ENCODE peak calls at places on chromosomes 16 and 17, in eight cellular contexts. One of them, this sample, is unnamed.

GRCh38 chr17:28225271-28225670 is 93.7 kb upstream of the TMEM97 start:
- DNase-seq in stimulated activated CD4-positive, alpha-beta T cell treated with anti-CD3 and anti-CD28 coated beads, Interleukin-1b, Interleukin-23, amount 100 ng/mL, for 24 hours: no peak
- DNase-seq in C1 segment of cervical spinal cord: no peak
- DNase-seq in stimulated activated CD8-positive, alpha-beta memory T cell treated with anti-CD3 and anti-CD28 coated beads, Interleukin-15, amount 100 ng/mL, for 24 hours: no peak
- DNase-seq in HAP-1: no peak
- DNase-seq in cardiac fibroblast: no peak
- DNase-seq in Peyer's patch: no peak
- DNase-seq in NCI-H510A: no peak
- DNase-seq in this sample: no peak

GRCh38 chr16:67782567-67783352 is 23.6 kb downstream of the RANBP10 start:
- DNase-seq in stimulated activated CD4-positive, alpha-beta T cell treated with anti-CD3 and anti-CD28 coated beads, Interleukin-1b, Interleukin-23, amount 100 ng/mL, for 24 hours: no peak
- DNase-seq in C1 segment of cervical spinal cord: no peak
- DNase-seq in stimulated activated CD8-positive, alpha-beta memory T cell treated with anti-CD3 and anti-CD28 coated beads, Interleukin-15, amount 100 ng/mL, for 24 hours: no peak
- DNase-seq in HAP-1: no peak
- DNase-seq in cardiac fibroblast: no peak
- DNase-seq in Peyer's patch: no peak
- DNase-seq in NCI-H510A: no peak
- DNase-seq in this sample: no peak

GRCh38 chr17:60095381-60095780 is 16.7 kb upstream of the HEATR6 start:
- DNase-seq in stimulated activated CD4-positive, alpha-beta T cell treated with anti-CD3 and anti-CD28 coated beads, Interleukin-1b, Interleukin-23, amount 100 ng/mL, for 24 hours: no peak
- DNase-seq in C1 segment of cervical spinal cord: no peak
- DNase-seq in stimulated activated CD8-positive, alpha-beta memory T cell treated with anti-CD3 and anti-CD28 coated beads, Interleukin-15, amount 100 ng/mL, for 24 hours: no peak
- DNase-seq in HAP-1: no peak
- DNase-seq in cardiac fibroblast: no peak
- DNase-seq in Peyer's patch: no peak
- DNase-seq in NCI-H510A: no peak
- DNase-seq in this sample: no peak

GRCh38 chr17:28347261-28347891 is 10.0 kb downstream of the POLDIP2 start:
- DNase-seq in stimulated activated CD4-positive, alpha-beta T cell treated with anti-CD3 and anti-CD28 coated beads, Interleukin-1b, Interleukin-23, amount 100 ng/mL, for 24 hours: no peak
- DNase-seq in C1 segment of cervical spinal cord: no peak
- DNase-seq in stimulated activated CD8-positive, alpha-beta memory T cell treated with anti-CD3 and anti-CD28 coated beads, Interleukin-15, amount 100 ng/mL, for 24 hours: no peak
- DNase-seq in HAP-1: no peak
- DNase-seq in cardiac fibroblast: peak
- DNase-seq in Peyer's patch: no peak
- DNase-seq in NCI-H510A: no peak
- DNase-seq in this sample: peak

GRCh38 chr17:57689254-57689653 is 55.8 kb downstream of the CCDC182 start:
- DNase-seq in stimulated activated CD4-positive, alpha-beta T cell treated with anti-CD3 and anti-CD28 coated beads, Interleukin-1b, Interleukin-23, amount 100 ng/mL, for 24 hours: no peak
- DNase-seq in C1 segment of cervical spinal cord: no peak
- DNase-seq in stimulated activated CD8-positive, alpha-beta memory T cell treated with anti-CD3 and anti-CD28 coated beads, Interleukin-15, amount 100 ng/mL, for 24 hours: no peak
- DNase-seq in HAP-1: no peak
- DNase-seq in cardiac fibroblast: no peak
- DNase-seq in Peyer's patch: no peak
- DNase-seq in NCI-H510A: no peak
- DNase-seq in this sample: no peak

GRCh38 chr16:286491-287297 is 3.7 kb downstream of the PDIA2 start:
- DNase-seq in stimulated activated CD4-positive, alpha-beta T cell treated with anti-CD3 and anti-CD28 coated beads, Interleukin-1b, Interleukin-23, amount 100 ng/mL, for 24 hours: no peak
- DNase-seq in C1 segment of cervical spinal cord: no peak
- DNase-seq in stimulated activated CD8-positive, alpha-beta memory T cell treated with anti-CD3 and anti-CD28 coated beads, Interleukin-15, amount 100 ng/mL, for 24 hours: no peak
- DNase-seq in HAP-1: no peak
- DNase-seq in cardiac fibroblast: no peak
- DNase-seq in Peyer's patch: no peak
- DNase-seq in NCI-H510A: no peak
- DNase-seq in this sample: no peak

GRCh38 chr17:48484256-48484655 is 46.6 kb downstream of the HOXB1 start:
- DNase-seq in stimulated activated CD4-positive, alpha-beta T cell treated with anti-CD3 and anti-CD28 coated beads, Interleukin-1b, Interleukin-23, amount 100 ng/mL, for 24 hours: no peak
- DNase-seq in C1 segment of cervical spinal cord: no peak
- DNase-seq in stimulated activated CD8-positive, alpha-beta memory T cell treated with anti-CD3 and anti-CD28 coated beads, Interleukin-15, amount 100 ng/mL, for 24 hours: no peak
- DNase-seq in HAP-1: no peak
- DNase-seq in cardiac fibroblast: peak
- DNase-seq in Peyer's patch: no peak
- DNase-seq in NCI-H510A: no peak
- DNase-seq in this sample: no peak

GRCh38 chr17:66549731-66550207 is 247.4 kb downstream of the PRKCA start:
- DNase-seq in stimulated activated CD4-positive, alpha-beta T cell treated with anti-CD3 and anti-CD28 coated beads, Interleukin-1b, Interleukin-23, amount 100 ng/mL, for 24 hours: no peak
- DNase-seq in C1 segment of cervical spinal cord: no peak
- DNase-seq in stimulated activated CD8-positive, alpha-beta memory T cell treated with anti-CD3 and anti-CD28 coated beads, Interleukin-15, amount 100 ng/mL, for 24 hours: no peak
- DNase-seq in HAP-1: no peak
- DNase-seq in cardiac fibroblast: peak
- DNase-seq in Peyer's patch: no peak
- DNase-seq in NCI-H510A: no peak
- DNase-seq in this sample: no peak

GRCh38 chr17:57956311-57957119 is 1.3 kb upstream of the CUEDC1 start:
- DNase-seq in stimulated activated CD4-positive, alpha-beta T cell treated with anti-CD3 and anti-CD28 coated beads, Interleukin-1b, Interleukin-23, amount 100 ng/mL, for 24 hours: no peak
- DNase-seq in C1 segment of cervical spinal cord: no peak
- DNase-seq in stimulated activated CD8-positive, alpha-beta memory T cell treated with anti-CD3 and anti-CD28 coated beads, Interleukin-15, amount 100 ng/mL, for 24 hours: no peak
- DNase-seq in HAP-1: peak
- DNase-seq in cardiac fibroblast: no peak
- DNase-seq in Peyer's patch: peak
- DNase-seq in NCI-H510A: no peak
- DNase-seq in this sample: peak

GRCh38 chr17:64599187-64599676 is 62.9 kb downstream of the SMURF2 start:
- DNase-seq in stimulated activated CD4-positive, alpha-beta T cell treated with anti-CD3 and anti-CD28 coated beads, Interleukin-1b, Interleukin-23, amount 100 ng/mL, for 24 hours: peak
- DNase-seq in C1 segment of cervical spinal cord: no peak
- DNase-seq in stimulated activated CD8-positive, alpha-beta memory T cell treated with anti-CD3 and anti-CD28 coated beads, Interleukin-15, amount 100 ng/mL, for 24 hours: peak
- DNase-seq in HAP-1: no peak
- DNase-seq in cardiac fibroblast: no peak
- DNase-seq in Peyer's patch: peak
- DNase-seq in NCI-H510A: no peak
- DNase-seq in this sample: no peak

GRCh38 chr16:56950881-56951771 is 10.6 kb upstream of the CETP start:
- DNase-seq in stimulated activated CD4-positive, alpha-beta T cell treated with anti-CD3 and anti-CD28 coated beads, Interleukin-1b, Interleukin-23, amount 100 ng/mL, for 24 hours: peak
- DNase-seq in C1 segment of cervical spinal cord: peak
- DNase-seq in stimulated activated CD8-positive, alpha-beta memory T cell treated with anti-CD3 and anti-CD28 coated beads, Interleukin-15, amount 100 ng/mL, for 24 hours: no peak
- DNase-seq in HAP-1: peak
- DNase-seq in cardiac fibroblast: peak
- DNase-seq in Peyer's patch: peak
- DNase-seq in NCI-H510A: peak
- DNase-seq in this sample: peak

GRCh38 chr16:77273815-77274214 is 74.6 kb downstream of the SYCE1L start:
- DNase-seq in stimulated activated CD4-positive, alpha-beta T cell treated with anti-CD3 and anti-CD28 coated beads, Interleukin-1b, Interleukin-23, amount 100 ng/mL, for 24 hours: no peak
- DNase-seq in C1 segment of cervical spinal cord: no peak
- DNase-seq in stimulated activated CD8-positive, alpha-beta memory T cell treated with anti-CD3 and anti-CD28 coated beads, Interleukin-15, amount 100 ng/mL, for 24 hours: no peak
- DNase-seq in HAP-1: no peak
- DNase-seq in cardiac fibroblast: no peak
- DNase-seq in Peyer's patch: no peak
- DNase-seq in NCI-H510A: no peak
- DNase-seq in this sample: no peak

GRCh38 chr16:85583491-85584181 is 29.5 kb upstream of the GSE1 start:
- DNase-seq in stimulated activated CD4-positive, alpha-beta T cell treated with anti-CD3 and anti-CD28 coated beads, Interleukin-1b, Interleukin-23, amount 100 ng/mL, for 24 hours: no peak
- DNase-seq in C1 segment of cervical spinal cord: no peak
- DNase-seq in stimulated activated CD8-positive, alpha-beta memory T cell treated with anti-CD3 and anti-CD28 coated beads, Interleukin-15, amount 100 ng/mL, for 24 hours: no peak
- DNase-seq in HAP-1: peak
- DNase-seq in cardiac fibroblast: peak
- DNase-seq in Peyer's patch: no peak
- DNase-seq in NCI-H510A: no peak
- DNase-seq in this sample: no peak

GRCh38 chr17:7636192-7636591 is 6.3 kb downstream of the SHBG start:
- DNase-seq in stimulated activated CD4-positive, alpha-beta T cell treated with anti-CD3 and anti-CD28 coated beads, Interleukin-1b, Interleukin-23, amount 100 ng/mL, for 24 hours: no peak
- DNase-seq in C1 segment of cervical spinal cord: no peak
- DNase-seq in stimulated activated CD8-positive, alpha-beta memory T cell treated with anti-CD3 and anti-CD28 coated beads, Interleukin-15, amount 100 ng/mL, for 24 hours: no peak
- DNase-seq in HAP-1: no peak
- DNase-seq in cardiac fibroblast: no peak
- DNase-seq in Peyer's patch: no peak
- DNase-seq in NCI-H510A: no peak
- DNase-seq in this sample: no peak

GRCh38 chr17:44069974-44070454 is 521 bp upstream of the G6PC3 start:
- DNase-seq in stimulated activated CD4-positive, alpha-beta T cell treated with anti-CD3 and anti-CD28 coated beads, Interleukin-1b, Interleukin-23, amount 100 ng/mL, for 24 hours: no peak
- DNase-seq in C1 segment of cervical spinal cord: no peak
- DNase-seq in stimulated activated CD8-positive, alpha-beta memory T cell treated with anti-CD3 and anti-CD28 coated beads, Interleukin-15, amount 100 ng/mL, for 24 hours: no peak
- DNase-seq in HAP-1: peak
- DNase-seq in cardiac fibroblast: peak
- DNase-seq in Peyer's patch: no peak
- DNase-seq in NCI-H510A: no peak
- DNase-seq in this sample: no peak

GRCh38 chr17:82021728-82022309 is 859 bp downstream of the CENPX start:
- DNase-seq in stimulated activated CD4-positive, alpha-beta T cell treated with anti-CD3 and anti-CD28 coated beads, Interleukin-1b, Interleukin-23, amount 100 ng/mL, for 24 hours: no peak
- DNase-seq in C1 segment of cervical spinal cord: no peak
- DNase-seq in stimulated activated CD8-positive, alpha-beta memory T cell treated with anti-CD3 and anti-CD28 coated beads, Interleukin-15, amount 100 ng/mL, for 24 hours: no peak
- DNase-seq in HAP-1: no peak
- DNase-seq in cardiac fibroblast: no peak
- DNase-seq in Peyer's patch: no peak
- DNase-seq in NCI-H510A: no peak
- DNase-seq in this sample: no peak

GRCh38 chr17:80708497-80708896 is 163.9 kb downstream of the RPTOR start:
- DNase-seq in stimulated activated CD4-positive, alpha-beta T cell treated with anti-CD3 and anti-CD28 coated beads, Interleukin-1b, Interleukin-23, amount 100 ng/mL, for 24 hours: no peak
- DNase-seq in C1 segment of cervical spinal cord: no peak
- DNase-seq in stimulated activated CD8-positive, alpha-beta memory T cell treated with anti-CD3 and anti-CD28 coated beads, Interleukin-15, amount 100 ng/mL, for 24 hours: no peak
- DNase-seq in HAP-1: no peak
- DNase-seq in cardiac fibroblast: no peak
- DNase-seq in Peyer's patch: no peak
- DNase-seq in NCI-H510A: no peak
- DNase-seq in this sample: no peak

GRCh38 chr16:71440669-71441347 is 1.0 kb downstream of the TLE7 start:
- DNase-seq in stimulated activated CD4-positive, alpha-beta T cell treated with anti-CD3 and anti-CD28 coated beads, Interleukin-1b, Interleukin-23, amount 100 ng/mL, for 24 hours: no peak
- DNase-seq in C1 segment of cervical spinal cord: no peak
- DNase-seq in stimulated activated CD8-positive, alpha-beta memory T cell treated with anti-CD3 and anti-CD28 coated beads, Interleukin-15, amount 100 ng/mL, for 24 hours: no peak
- DNase-seq in HAP-1: peak
- DNase-seq in cardiac fibroblast: no peak
- DNase-seq in Peyer's patch: no peak
- DNase-seq in NCI-H510A: no peak
- DNase-seq in this sample: no peak

GRCh38 chr16:47949276-47949675 is 206.5 kb downstream of the ABCC12 start:
- DNase-seq in stimulated activated CD4-positive, alpha-beta T cell treated with anti-CD3 and anti-CD28 coated beads, Interleukin-1b, Interleukin-23, amount 100 ng/mL, for 24 hours: no peak
- DNase-seq in C1 segment of cervical spinal cord: no peak
- DNase-seq in stimulated activated CD8-positive, alpha-beta memory T cell treated with anti-CD3 and anti-CD28 coated beads, Interleukin-15, amount 100 ng/mL, for 24 hours: no peak
- DNase-seq in HAP-1: no peak
- DNase-seq in cardiac fibroblast: no peak
- DNase-seq in Peyer's patch: no peak
- DNase-seq in NCI-H510A: no peak
- DNase-seq in this sample: no peak

GRCh38 chr17:13996758-13997157 is 72.5 kb upstream of the COX10 start:
- DNase-seq in stimulated activated CD4-positive, alpha-beta T cell treated with anti-CD3 and anti-CD28 coated beads, Interleukin-1b, Interleukin-23, amount 100 ng/mL, for 24 hours: no peak
- DNase-seq in C1 segment of cervical spinal cord: no peak
- DNase-seq in stimulated activated CD8-positive, alpha-beta memory T cell treated with anti-CD3 and anti-CD28 coated beads, Interleukin-15, amount 100 ng/mL, for 24 hours: no peak
- DNase-seq in HAP-1: no peak
- DNase-seq in cardiac fibroblast: no peak
- DNase-seq in Peyer's patch: no peak
- DNase-seq in NCI-H510A: no peak
- DNase-seq in this sample: no peak

GRCh38 chr17:1486802-1487695 is 5.4 kb downstream of the MYO1C start:
- DNase-seq in stimulated activated CD4-positive, alpha-beta T cell treated with anti-CD3 and anti-CD28 coated beads, Interleukin-1b, Interleukin-23, amount 100 ng/mL, for 24 hours: peak
- DNase-seq in C1 segment of cervical spinal cord: peak
- DNase-seq in stimulated activated CD8-positive, alpha-beta memory T cell treated with anti-CD3 and anti-CD28 coated beads, Interleukin-15, amount 100 ng/mL, for 24 hours: peak
- DNase-seq in HAP-1: no peak
- DNase-seq in cardiac fibroblast: peak
- DNase-seq in Peyer's patch: peak
- DNase-seq in NCI-H510A: no peak
- DNase-seq in this sample: peak

GRCh38 chr16:67993207-67994036 is 5.9 kb downstream of the DPEP2 start:
- DNase-seq in stimulated activated CD4-positive, alpha-beta T cell treated with anti-CD3 and anti-CD28 coated beads, Interleukin-1b, Interleukin-23, amount 100 ng/mL, for 24 hours: peak
- DNase-seq in C1 segment of cervical spinal cord: peak
- DNase-seq in stimulated activated CD8-positive, alpha-beta memory T cell treated with anti-CD3 and anti-CD28 coated beads, Interleukin-15, amount 100 ng/mL, for 24 hours: peak
- DNase-seq in HAP-1: peak
- DNase-seq in cardiac fibroblast: peak
- DNase-seq in Peyer's patch: peak
- DNase-seq in NCI-H510A: peak
- DNase-seq in this sample: peak

GRCh38 chr16:24257965-24258364 is 1.8 kb downstream of the CACNG3 start:
- DNase-seq in stimulated activated CD4-positive, alpha-beta T cell treated with anti-CD3 and anti-CD28 coated beads, Interleukin-1b, Interleukin-23, amount 100 ng/mL, for 24 hours: no peak
- DNase-seq in C1 segment of cervical spinal cord: no peak
- DNase-seq in stimulated activated CD8-positive, alpha-beta memory T cell treated with anti-CD3 and anti-CD28 coated beads, Interleukin-15, amount 100 ng/mL, for 24 hours: no peak
- DNase-seq in HAP-1: no peak
- DNase-seq in cardiac fibroblast: no peak
- DNase-seq in Peyer's patch: no peak
- DNase-seq in NCI-H510A: no peak
- DNase-seq in this sample: no peak

GRCh38 chr16:12519986-12520385 is 283.7 kb downstream of the CPPED1 start:
- DNase-seq in stimulated activated CD4-positive, alpha-beta T cell treated with anti-CD3 and anti-CD28 coated beads, Interleukin-1b, Interleukin-23, amount 100 ng/mL, for 24 hours: no peak
- DNase-seq in C1 segment of cervical spinal cord: no peak
- DNase-seq in stimulated activated CD8-positive, alpha-beta memory T cell treated with anti-CD3 and anti-CD28 coated beads, Interleukin-15, amount 100 ng/mL, for 24 hours: no peak
- DNase-seq in HAP-1: no peak
- DNase-seq in cardiac fibroblast: no peak
- DNase-seq in Peyer's patch: no peak
- DNase-seq in NCI-H510A: peak
- DNase-seq in this sample: no peak

GRCh38 chr16:68131813-68132706 is 46.9 kb downstream of the NFATC3 start:
- DNase-seq in stimulated activated CD4-positive, alpha-beta T cell treated with anti-CD3 and anti-CD28 coated beads, Interleukin-1b, Interleukin-23, amount 100 ng/mL, for 24 hours: no peak
- DNase-seq in C1 segment of cervical spinal cord: no peak
- DNase-seq in stimulated activated CD8-positive, alpha-beta memory T cell treated with anti-CD3 and anti-CD28 coated beads, Interleukin-15, amount 100 ng/mL, for 24 hours: no peak
- DNase-seq in HAP-1: no peak
- DNase-seq in cardiac fibroblast: no peak
- DNase-seq in Peyer's patch: no peak
- DNase-seq in NCI-H510A: no peak
- DNase-seq in this sample: no peak

GRCh38 chr16:23967018-23967417 is 131.2 kb downstream of the PRKCB start:
- DNase-seq in stimulated activated CD4-positive, alpha-beta T cell treated with anti-CD3 and anti-CD28 coated beads, Interleukin-1b, Interleukin-23, amount 100 ng/mL, for 24 hours: no peak
- DNase-seq in C1 segment of cervical spinal cord: no peak
- DNase-seq in stimulated activated CD8-positive, alpha-beta memory T cell treated with anti-CD3 and anti-CD28 coated beads, Interleukin-15, amount 100 ng/mL, for 24 hours: no peak
- DNase-seq in HAP-1: no peak
- DNase-seq in cardiac fibroblast: no peak
- DNase-seq in Peyer's patch: no peak
- DNase-seq in NCI-H510A: no peak
- DNase-seq in this sample: no peak

GRCh38 chr17:77096570-77097214 is 44.1 kb upstream of the SEC14L1 start:
- DNase-seq in stimulated activated CD4-positive, alpha-beta T cell treated with anti-CD3 and anti-CD28 coated beads, Interleukin-1b, Interleukin-23, amount 100 ng/mL, for 24 hours: no peak
- DNase-seq in C1 segment of cervical spinal cord: peak
- DNase-seq in stimulated activated CD8-positive, alpha-beta memory T cell treated with anti-CD3 and anti-CD28 coated beads, Interleukin-15, amount 100 ng/mL, for 24 hours: no peak
- DNase-seq in HAP-1: no peak
- DNase-seq in cardiac fibroblast: peak
- DNase-seq in Peyer's patch: no peak
- DNase-seq in NCI-H510A: no peak
- DNase-seq in this sample: no peak

GRCh38 chr16:66900721-66901441 is 17.8 kb downstream of the CDH16 start:
- DNase-seq in stimulated activated CD4-positive, alpha-beta T cell treated with anti-CD3 and anti-CD28 coated beads, Interleukin-1b, Interleukin-23, amount 100 ng/mL, for 24 hours: no peak
- DNase-seq in C1 segment of cervical spinal cord: peak
- DNase-seq in stimulated activated CD8-positive, alpha-beta memory T cell treated with anti-CD3 and anti-CD28 coated beads, Interleukin-15, amount 100 ng/mL, for 24 hours: no peak
- DNase-seq in HAP-1: no peak
- DNase-seq in cardiac fibroblast: no peak
- DNase-seq in Peyer's patch: no peak
- DNase-seq in NCI-H510A: no peak
- DNase-seq in this sample: no peak

GRCh38 chr16:11799509-11800384 is 2.7 kb upstream of the ZC3H7A start:
- DNase-seq in stimulated activated CD4-positive, alpha-beta T cell treated with anti-CD3 and anti-CD28 coated beads, Interleukin-1b, Interleukin-23, amount 100 ng/mL, for 24 hours: no peak
- DNase-seq in C1 segment of cervical spinal cord: no peak
- DNase-seq in stimulated activated CD8-positive, alpha-beta memory T cell treated with anti-CD3 and anti-CD28 coated beads, Interleukin-15, amount 100 ng/mL, for 24 hours: no peak
- DNase-seq in HAP-1: no peak
- DNase-seq in cardiac fibroblast: no peak
- DNase-seq in Peyer's patch: peak
- DNase-seq in NCI-H510A: no peak
- DNase-seq in this sample: peak